ENCODE peak calls at places on chromosomes 1 and 21, in seven cellular contexts. J is uterus, X is sigmoid colon, M is astrocyte, U is HL-60, E is tibial nerve, H is PC-9. R is an unnamed sample.

GRCh38 chr1:183226361-183226760 is 40.3 kb downstream of the LAMC2 start:
- DNase-seq in U (no peak), H (no peak), E (no peak), X (no peak), M (no peak), J (no peak), R (no peak)

GRCh38 chr21:25813917-25814316 is 79.1 kb downstream of the GABPA start:
- DNase-seq in X (no peak), U (no peak), J (no peak), E (no peak), H (no peak), M (no peak), R (no peak)

GRCh38 chr1:165988817-165989216 is 161.4 kb downstream of the UCK2 start:
- DNase-seq in H (no peak), M (no peak), J (no peak), U (no peak), X (no peak), E (no peak), R (no peak)

GRCh38 chr1:178031856-178032320 is 62.0 kb upstream of the RASAL2 start:
- DNase-seq in U (peak; percentile 53), J (peak; percentile 85), H (peak; percentile 86), M (peak; percentile 80), E (peak; percentile 99), X (peak; percentile 95), R (peak; percentile 59)

GRCh38 chr1:5980314-5981008 is 11.8 kb downstream of the NPHP4 start:
- DNase-seq in J (peak; percentile 60), E (peak; percentile 59), U (peak; percentile 36), M (no peak), X (peak; percentile 80), H (no peak), R (peak; percentile 84)

GRCh38 chr1:50430010-50430405 is 6.8 kb upstream of the DMRTA2 start:
- DNase-seq in X (no peak), M (no peak), J (no peak), U (no peak), E (no peak), H (no peak), R (no peak)

GRCh38 chr21:41953249-41953830 is 478 bp downstream of the C2CD2 start:
- DNase-seq in M (no peak), J (peak; percentile 35), U (no peak), H (no peak), X (no peak), E (no peak), R (no peak)

GRCh38 chr21:29232601-29233541 is 65.9 kb upstream of the BACH1 start:
- DNase-seq in J (no peak), E (no peak), X (no peak), U (no peak), M (peak; percentile 70), H (no peak), R (no peak)

GRCh38 chr1:101356604-101357443 is 120.0 kb downstream of the S1PR1 start:
- DNase-seq in E (no peak), M (no peak), J (no peak), X (no peak), U (no peak), H (no peak), R (no peak)

GRCh38 chr1:31299365-31299764 is 2.5 kb downstream of the ZCCHC17 start:
- DNase-seq in E (no peak), J (no peak), X (no peak), M (peak; percentile 10), H (no peak), U (no peak), R (no peak)

GRCh38 chr1:193937308-193937707 is 750.9 kb upstream of the B3GALT2 start:
- DNase-seq in E (no peak), J (no peak), H (no peak), M (no peak), U (no peak), X (no peak), R (no peak)

GRCh38 chr1:90850181-90850924 is 133.3 kb upstream of the BARHL2 start:
- DNase-seq in J (peak; percentile 21), M (no peak), E (peak; percentile 14), U (no peak), X (no peak), H (peak; percentile 28), R (peak; percentile 44)

GRCh38 chr21:33211732-33212131 is 18.0 kb upstream of the IFNAR2 start:
- DNase-seq in U (no peak), M (no peak), H (no peak), E (no peak), X (no peak), J (no peak), R (no peak)

GRCh38 chr21:32735524-32735923 is 7.7 kb upstream of the SYNJ1 start:
- DNase-seq in H (no peak), X (no peak), U (no peak), E (no peak), J (no peak), M (no peak), R (no peak)

GRCh38 chr1:22739648-22740385 is 29.2 kb downstream of the EPHB2 start:
- DNase-seq in U (no peak), M (peak; percentile 94), X (no peak), J (peak; percentile 62), E (peak; percentile 58), H (no peak), R (no peak)

GRCh38 chr1:236534164-236534651 is 10.4 kb downstream of the LGALS8 start:
- DNase-seq in E (no peak), M (peak; percentile 78), X (no peak), J (no peak), H (no peak), U (no peak), R (no peak)

GRCh38 chr1:228850141-228851100 is 115.1 kb downstream of the RHOU start:
- DNase-seq in H (no peak), X (peak; percentile 49), U (no peak), J (no peak), M (no peak), E (no peak), R (no peak)

GRCh38 chr1:153192697-153193096 is 10.5 kb upstream of the LELP1 start:
- DNase-seq in J (no peak), H (peak; percentile 24), M (no peak), U (no peak), E (no peak), X (no peak), R (no peak)

GRCh38 chr1:25486602-25487001 is 55.9 kb downstream of the MACO1 start:
- DNase-seq in H (no peak), E (no peak), U (no peak), J (no peak), X (no peak), M (peak; percentile 32), R (peak; percentile 61)

GRCh38 chr1:116570358-116571214 is at the start of gene CD58:
- DNase-seq in E (peak; percentile 77), U (peak; percentile 66), X (peak; percentile 93), H (peak; percentile 83), J (peak; percentile 87), M (peak; percentile 71), R (peak; percentile 73)

GRCh38 chr21:36188081-36188681 is 31.6 kb downstream of the DOP1B start:
- DNase-seq in E (no peak), X (no peak), U (no peak), M (no peak), J (no peak), H (peak; percentile 81), R (no peak)

GRCh38 chr1:77267035-77267434 is 14.8 kb upstream of the AK5 start:
- DNase-seq in E (no peak), H (no peak), U (no peak), M (no peak), X (no peak), J (no peak), R (no peak)
- TF ChIP-seq CTCF in E (no peak), H (no peak), U (no peak), M (no peak), X (no peak), J (no peak), R (no peak)

DNA sequence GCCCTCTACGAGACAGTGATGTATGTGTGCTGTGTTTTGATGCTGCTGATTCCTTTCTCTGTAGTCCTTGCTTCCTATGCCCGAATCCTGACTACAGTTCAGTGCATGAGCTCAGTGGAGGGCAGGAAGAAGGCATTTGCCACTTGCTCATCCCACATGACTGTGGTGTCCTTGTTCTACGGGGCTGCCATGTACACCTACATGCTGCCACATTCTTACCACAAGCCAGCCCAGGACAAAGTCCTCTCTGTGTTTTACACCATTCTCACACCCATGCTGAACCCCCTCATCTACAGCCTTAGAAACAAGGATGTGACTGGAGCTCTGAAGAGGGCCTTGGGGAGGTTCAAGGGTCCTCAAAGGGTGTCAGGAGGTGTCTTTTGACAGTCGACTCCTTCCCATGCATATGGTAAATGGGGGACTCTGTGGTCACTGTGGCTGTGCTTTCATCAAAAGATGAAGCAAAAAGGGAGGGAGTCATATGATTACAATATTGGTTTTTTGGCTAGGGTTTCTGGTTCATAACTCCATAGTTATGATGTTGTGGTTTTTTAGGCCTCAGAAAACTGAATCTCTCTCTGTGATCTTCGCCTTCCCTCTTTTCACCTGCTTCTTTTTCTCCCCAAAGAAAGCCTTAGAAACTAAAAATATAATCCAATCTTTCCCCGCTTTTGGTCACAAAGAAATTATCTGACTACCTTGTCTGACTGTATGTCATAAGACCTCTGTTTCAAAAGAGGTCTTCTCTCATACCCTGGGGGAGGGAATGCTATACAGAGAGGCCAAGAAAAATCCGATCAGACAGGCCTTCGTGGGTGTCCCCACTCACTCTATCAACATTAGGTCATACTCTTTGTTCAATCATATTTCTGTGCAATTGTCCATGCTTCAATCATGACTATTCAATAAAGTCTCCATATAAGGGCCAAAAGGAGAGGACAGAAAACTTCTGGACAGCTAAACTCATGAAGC is 4.2 kb downstream of the OR2T1 start:
- DNase-seq in U (no peak), E (no peak), J (no peak), X (no peak), H (no peak), M (no peak), R (no peak)
- H3K4me3 ChIP-seq in U (no peak overlapping the region), E (no peak overlapping the region), J (no peak overlapping the region), X (no peak overlapping the region), H (no peak overlapping the region), M (no peak overlapping the region), R (no peak overlapping the region)

DNA sequence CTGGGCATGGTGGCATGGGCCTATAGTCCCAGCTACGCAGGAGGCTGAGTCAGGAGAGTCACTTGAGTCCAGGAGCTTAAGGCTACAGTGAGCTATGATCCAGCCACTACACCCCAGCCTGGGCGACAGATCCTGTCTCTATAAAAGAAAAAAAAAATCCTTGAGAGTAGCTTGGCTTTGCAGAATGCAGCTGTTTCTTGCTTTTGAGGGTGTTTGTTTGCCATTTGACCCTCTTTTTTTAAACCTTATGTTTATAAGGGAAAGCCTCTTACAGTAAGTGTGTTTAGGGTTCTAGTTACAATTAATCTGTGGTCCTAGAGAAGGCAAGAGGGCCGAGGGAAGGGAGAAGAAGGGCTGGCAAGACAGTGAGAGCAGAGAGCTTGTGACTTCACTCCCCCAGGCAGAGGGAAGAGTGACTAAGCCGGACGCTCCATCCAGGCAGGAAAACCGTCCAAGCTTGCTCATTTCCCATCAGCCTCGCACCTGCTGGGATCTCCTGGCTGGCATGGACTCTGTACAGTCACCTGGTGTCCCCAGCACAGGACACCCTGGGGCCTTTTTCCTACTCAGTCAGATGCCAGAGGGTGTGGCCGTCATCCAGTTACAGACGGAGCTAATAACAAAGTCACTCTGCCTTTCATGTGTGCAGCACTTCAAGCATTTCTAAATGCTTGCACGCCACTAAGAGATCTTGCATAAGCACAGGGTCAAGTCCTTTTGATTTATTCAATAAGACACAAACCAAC is 55.5 kb upstream of the PSEN2 start:
- DNase-seq in E (peak; percentile 41), M (peak; percentile 81), U (no peak), J (peak; percentile 78), X (peak; percentile 91), H (peak; percentile 98), R (no peak)
- H3K27ac ChIP-seq in E (peak overlapping the region; percentile 81), M (peak overlapping the region; percentile 73), U (no peak overlapping the region), J (peak overlapping the region; percentile 87), X (peak overlapping the region; percentile 86), H (peak overlapping the region; percentile 97), R (peak overlapping the region; percentile 79)

GRCh38 chr1:88029899-88030298 is 654.2 kb upstream of the PKN2 start:
- DNase-seq in X (no peak), H (no peak), M (no peak), U (no peak), J (no peak), E (no peak), R (no peak)

GRCh38 chr1:88029142-88029541 is 654.9 kb upstream of the PKN2 start:
- DNase-seq in M (no peak), H (no peak), E (no peak), J (no peak), X (no peak), U (no peak), R (no peak)
- TF ChIP-seq CTCF in M (no peak), H (no peak), E (no peak), J (no peak), X (no peak), U (no peak), R (no peak)

R was measured in dorsolateral prefrontal cortex.